ENCODE peak calls at places on chromosomes 12 and 14, in eight cellular contexts. P is HCT116, B is GM23338, A is GM12878, O is SK-N-SH, F is K562, T is HL-60, Q is HepG2. G is an unnamed sample.

GRCh38 chr14:63727736-63728728 is at the start of gene SGPP1:
- DNase-seq in P (peak; percentile 76), A (no peak), B (peak; percentile 74), Q (peak; percentile 65), T (peak; percentile 16), F (peak; percentile 81), O (peak; percentile 97), G (peak; percentile 64)

GRCh38 chr14:93318927-93319326 is 13.9 kb downstream of the BTBD7 start:
- DNase-seq in Q (no peak), O (no peak), P (no peak), T (no peak), A (no peak), B (no peak), F (peak; percentile 23), G (no peak)

GRCh38 chr12:27900920-27901879 is 71.3 kb downstream of the PTHLH start:
- DNase-seq in T (no peak), B (no peak), F (no peak), Q (no peak), O (no peak), A (peak; percentile 26), P (no peak), G (no peak)

GRCh38 chr12:64900540-64900939 is 76.1 kb downstream of the TBC1D30 start:
- DNase-seq in P (no peak), B (no peak), A (no peak), O (no peak), F (no peak), Q (no peak), T (no peak), G (no peak)

GRCh38 chr12:34396861-34397590 is 374.7 kb downstream of the ALG10 start:
- DNase-seq in F (no peak), A (no peak), Q (no peak), P (no peak), B (no peak), T (no peak), O (peak; percentile 1), G (no peak)

GRCh38 chr14:39376671-39377403 is 55.4 kb downstream of the FBXO33 start:
- DNase-seq in T (no peak), Q (peak; percentile 48), O (no peak), F (no peak), A (no peak), P (peak; percentile 8), B (peak; percentile 9), G (no peak)

GRCh38 chr14:22482782-22483553 is 106.1 kb downstream of the DAD1 start:
- DNase-seq in A (no peak), Q (no peak), T (no peak), F (no peak), B (no peak), P (no peak), O (no peak), G (no peak)

GRCh38 chr14:96741151-96741977 is 55.8 kb upstream of the VRK1 start:
- DNase-seq in A (no peak), T (no peak), O (peak; percentile 91), B (peak; percentile 64), F (peak; percentile 68), Q (no peak), P (no peak), G (no peak)

GRCh38 chr12:67981236-67982164 is 7.7 kb upstream of the IFNG-AS1 start:
- DNase-seq in A (no peak), B (no peak), T (no peak), Q (no peak), O (no peak), P (peak; percentile 81), F (no peak), G (no peak)

GRCh38 chr12:107415834-107416233 is 269.8 kb upstream of the PWP1 start:
- DNase-seq in O (no peak), F (no peak), P (no peak), A (no peak), B (no peak), T (no peak), Q (no peak), G (no peak)

GRCh38 chr12:6917491-6918231 is 3.3 kb downstream of the ENO2 start:
- DNase-seq in T (no peak), F (no peak), B (peak; percentile 14), O (no peak), A (no peak), P (no peak), Q (no peak), G (no peak)

GRCh38 chr12:52367876-52368275 is 595 bp upstream of the KRT85 start:
- DNase-seq in O (no peak), P (no peak), F (no peak), T (no peak), B (no peak), A (no peak), Q (no peak), G (no peak)

GRCh38 chr12:22787557-22787956 is 162.6 kb downstream of the ETNK1 start:
- DNase-seq in Q (no peak), O (no peak), T (no peak), F (no peak), P (no peak), B (no peak), A (no peak), G (no peak)

GRCh38 chr12:24133385-24133784 is 183.9 kb upstream of the SOX5 start:
- DNase-seq in B (peak; percentile 75), T (no peak), O (no peak), A (peak; percentile 40), Q (peak; percentile 14), F (no peak), P (no peak), G (no peak)

GRCh38 chr12:120012067-120012621 is 23.1 kb downstream of the BICDL1 start:
- DNase-seq in A (peak; percentile 93), O (peak; percentile 66), F (peak; percentile 14), P (peak; percentile 18), B (peak; percentile 78), T (no peak), Q (no peak), G (no peak)

GRCh38 chr14:79842270-79842669 is 369.0 kb downstream of the DIO2 start:
- DNase-seq in A (no peak), P (no peak), O (no peak), T (no peak), Q (no peak), B (no peak), F (no peak), G (no peak)

GRCh38 chr12:118136559-118137003 is 657 bp downstream of the PEBP1 start:
- DNase-seq in F (peak; percentile 65), P (no peak), A (no peak), Q (peak; percentile 52), T (no peak), O (peak; percentile 63), B (peak; percentile 71), G (no peak)
- TF ChIP-seq REST in F (no peak), P (no peak), A (no peak), Q (no peak), T (no peak), O (no peak), B (no peak), G (no peak)

GRCh38 chr12:10218021-10218420 is 5.3 kb downstream of the GABARAPL1 start:
- DNase-seq in O (no peak), Q (no peak), B (no peak), A (no peak), P (no peak), F (peak; percentile 21), T (no peak), G (no peak)

GRCh38 chr12:10223208-10223607 is 10.5 kb downstream of the GABARAPL1 start:
- DNase-seq in T (no peak), P (no peak), O (no peak), F (no peak), A (no peak), Q (no peak), B (no peak), G (no peak)

GRCh38 chr12:10215451-10215850 is 2.8 kb downstream of the GABARAPL1 start:
- DNase-seq in Q (no peak), T (no peak), O (no peak), F (peak; percentile 28), A (no peak), B (peak; percentile 40), P (no peak), G (no peak)

GRCh38 chr12:10221846-10222245 is 9.2 kb downstream of the GABARAPL1 start:
- DNase-seq in Q (no peak), B (no peak), T (no peak), F (no peak), A (no peak), P (no peak), O (no peak), G (no peak)

DNA sequence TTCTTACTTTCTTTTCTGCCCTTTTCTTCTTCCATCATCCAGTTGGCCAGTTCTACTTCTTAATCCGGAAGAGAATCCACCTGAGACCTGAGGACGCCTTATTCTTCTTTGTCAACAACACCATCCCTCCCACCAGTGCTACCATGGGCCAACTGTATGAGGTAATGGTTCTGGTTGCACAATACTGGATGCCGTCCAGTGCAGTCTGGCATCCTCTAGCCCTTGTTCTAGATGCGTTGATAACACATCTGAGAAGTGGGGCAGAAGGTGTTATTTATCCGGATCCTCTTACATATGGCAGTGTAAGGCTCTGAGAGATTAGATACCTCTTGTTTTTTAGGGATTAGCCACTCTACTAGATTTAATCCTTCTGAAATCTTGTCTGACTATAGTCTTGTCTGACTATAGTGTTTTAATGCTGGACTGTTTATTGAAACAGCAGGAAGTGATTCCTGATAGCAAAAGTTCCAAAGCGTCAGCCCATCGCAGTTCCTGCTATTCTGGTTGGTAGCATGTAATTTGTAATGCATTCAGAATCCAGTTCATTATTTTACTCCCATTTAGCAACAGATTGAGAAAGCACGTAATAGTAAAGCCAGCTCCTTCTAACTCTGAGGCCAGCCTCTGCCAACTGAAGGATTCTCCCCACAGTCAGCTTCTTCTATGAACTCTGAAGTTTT is 7.9 kb downstream of the GABARAPL1 start:
- DNase-seq in B (no peak), P (no peak), F (no peak), Q (no peak), T (no peak), A (no peak), O (no peak), G (no peak)
- TF ChIP-seq POLR2AphosphoS5 in B (no peak), P (no peak), F (no peak), Q (no peak), T (no peak), A (no peak), O (no peak), G (no peak)

DNA sequence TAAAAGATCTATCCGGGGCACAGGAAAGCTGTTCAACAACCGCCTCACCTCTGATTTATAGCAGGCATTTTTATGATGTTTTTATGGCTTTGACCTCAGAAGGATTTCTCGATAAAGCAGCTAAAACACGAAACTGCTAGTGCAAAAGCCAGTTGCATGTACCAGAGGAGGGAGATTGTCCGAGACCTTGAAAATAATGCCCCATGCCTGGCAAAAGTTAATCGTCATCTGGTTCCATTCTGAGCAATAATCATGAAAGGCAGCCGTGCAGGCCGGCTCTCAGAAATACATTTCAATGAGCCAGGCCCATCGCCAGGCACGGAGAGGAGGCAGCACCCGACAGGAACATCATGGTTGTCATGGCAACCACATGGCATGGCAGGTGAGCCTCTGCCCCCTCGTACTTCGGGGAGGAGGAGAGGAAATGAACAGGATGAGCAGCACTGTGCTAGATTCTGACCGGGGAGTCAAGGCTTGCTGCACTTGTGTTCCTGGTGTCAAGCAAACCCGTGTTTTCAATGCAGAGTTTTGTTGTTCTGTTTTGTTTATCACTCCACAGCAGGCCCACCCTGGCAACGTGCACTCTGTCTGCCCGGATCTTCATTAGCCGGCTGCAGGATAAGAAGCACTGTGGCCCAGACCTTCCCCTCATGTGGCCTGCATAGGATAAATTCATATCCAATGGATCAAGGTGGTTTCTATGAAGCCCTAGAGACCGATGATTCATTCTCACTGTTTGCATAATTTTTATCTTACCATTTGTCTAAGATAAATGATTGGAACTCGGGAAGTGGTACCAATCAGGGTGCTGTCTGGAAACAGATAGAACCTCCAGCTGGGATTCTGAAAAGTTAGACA is 160.2 kb downstream of the RIMBP2 start:
- DNase-seq in B (peak; percentile 8), P (no peak), O (peak; percentile 81), Q (no peak), F (no peak), T (no peak), A (no peak), G (no peak)
- TF ChIP-seq REST in B (no peak), P (no peak), O (no peak), Q (no peak), F (no peak), T (no peak), A (no peak), G (no peak)

GRCh38 chr12:41122894-41123293 is 65.2 kb upstream of the PDZRN4 start:
- DNase-seq in T (no peak), B (no peak), P (no peak), Q (no peak), O (no peak), F (no peak), A (no peak), G (no peak)
- TF ChIP-seq POLR2AphosphoS5 in T (no peak), B (no peak), P (no peak), Q (no peak), O (no peak), F (no peak), A (no peak), G (no peak)

G was measured in Panc1.